ENCODE peak calls at places on chromosomes 5 and 9, in seven cellular contexts. One of them, this sample, is unnamed.

GRCh38 chr9:134048582-134048968 is 19.3 kb downstream of the BRD3 start:
- DNase-seq in fibroblast of lung: no peak
- DNase-seq in hepatocyte: no peak
- DNase-seq in left ventricle myocardium inferior: no peak
- DNase-seq in Caco-2: no peak
- DNase-seq in CD4-positive, CD25-positive, alpha-beta regulatory T cell: no peak
- DNase-seq in colonic mucosa: no peak
- DNase-seq in this sample: no peak

GRCh38 chr5:105903069-105903468 is 1767.7 kb downstream of the EFNA5 start:
- DNase-seq in Caco-2: no peak
- DNase-seq in CD4-positive, CD25-positive, alpha-beta regulatory T cell: no peak
- DNase-seq in hepatocyte: no peak
- DNase-seq in fibroblast of lung: peak; percentile 28
- DNase-seq in left ventricle myocardium inferior: no peak
- DNase-seq in colonic mucosa: no peak
- DNase-seq in this sample: no peak

GRCh38 chr9:13369426-13369825 is 89.9 kb upstream of the MPDZ start:
- DNase-seq in Caco-2: no peak
- DNase-seq in hepatocyte: no peak
- DNase-seq in colonic mucosa: no peak
- DNase-seq in fibroblast of lung: no peak
- DNase-seq in CD4-positive, CD25-positive, alpha-beta regulatory T cell: no peak
- DNase-seq in left ventricle myocardium inferior: no peak
- DNase-seq in this sample: no peak

GRCh38 chr9:133892193-133892920 is 99.8 kb downstream of the VAV2 start:
- DNase-seq in fibroblast of lung: no peak
- DNase-seq in left ventricle myocardium inferior: no peak
- DNase-seq in CD4-positive, CD25-positive, alpha-beta regulatory T cell: no peak
- DNase-seq in colonic mucosa: peak; percentile 52
- DNase-seq in hepatocyte: peak; percentile 77
- DNase-seq in Caco-2: peak; percentile 88
- DNase-seq in this sample: no peak

GRCh38 chr5:172141949-172142319 is 46.1 kb downstream of the STK10 start:
- DNase-seq in left ventricle myocardium inferior: no peak
- DNase-seq in fibroblast of lung: no peak
- DNase-seq in hepatocyte: no peak
- DNase-seq in Caco-2: no peak
- DNase-seq in colonic mucosa: no peak
- DNase-seq in CD4-positive, CD25-positive, alpha-beta regulatory T cell: no peak
- DNase-seq in this sample: no peak

GRCh38 chr5:14816374-14816998 is 55.1 kb downstream of the ANKH start:
- DNase-seq in fibroblast of lung: peak; percentile 31
- DNase-seq in hepatocyte: no peak
- DNase-seq in left ventricle myocardium inferior: no peak
- DNase-seq in CD4-positive, CD25-positive, alpha-beta regulatory T cell: no peak
- DNase-seq in Caco-2: no peak
- DNase-seq in colonic mucosa: no peak
- DNase-seq in this sample: no peak

GRCh38 chr9:73780916-73781315 is 629.3 kb downstream of the ANXA1 start:
- DNase-seq in CD4-positive, CD25-positive, alpha-beta regulatory T cell: no peak
- DNase-seq in Caco-2: no peak
- DNase-seq in fibroblast of lung: peak; percentile 96
- DNase-seq in hepatocyte: peak; percentile 10
- DNase-seq in left ventricle myocardium inferior: no peak
- DNase-seq in colonic mucosa: no peak
- DNase-seq in this sample: no peak

GRCh38 chr5:40736103-40736875 is 19.5 kb downstream of the TTC33 start:
- DNase-seq in left ventricle myocardium inferior: no peak
- DNase-seq in Caco-2: peak; percentile 42
- DNase-seq in fibroblast of lung: peak; percentile 53
- DNase-seq in CD4-positive, CD25-positive, alpha-beta regulatory T cell: peak; percentile 56
- DNase-seq in colonic mucosa: no peak
- DNase-seq in hepatocyte: peak; percentile 57
- DNase-seq in this sample: peak; percentile 80

GRCh38 chr9:130154816-130155215 is 17.4 kb upstream of the NCS1 start:
- DNase-seq in CD4-positive, CD25-positive, alpha-beta regulatory T cell: no peak
- DNase-seq in colonic mucosa: no peak
- DNase-seq in left ventricle myocardium inferior: no peak
- DNase-seq in fibroblast of lung: no peak
- DNase-seq in hepatocyte: no peak
- DNase-seq in Caco-2: no peak
- DNase-seq in this sample: no peak

GRCh38 chr5:40165789-40166728 is 513.7 kb upstream of the PTGER4 start:
- DNase-seq in CD4-positive, CD25-positive, alpha-beta regulatory T cell: no peak
- DNase-seq in left ventricle myocardium inferior: no peak
- DNase-seq in Caco-2: no peak
- DNase-seq in colonic mucosa: no peak
- DNase-seq in hepatocyte: no peak
- DNase-seq in fibroblast of lung: no peak
- DNase-seq in this sample: no peak

GRCh38 chr9:10248890-10249289 is 363.9 kb downstream of the PTPRD start:
- DNase-seq in fibroblast of lung: no peak
- DNase-seq in CD4-positive, CD25-positive, alpha-beta regulatory T cell: no peak
- DNase-seq in hepatocyte: no peak
- DNase-seq in left ventricle myocardium inferior: no peak
- DNase-seq in colonic mucosa: no peak
- DNase-seq in Caco-2: no peak
- DNase-seq in this sample: no peak

GRCh38 chr5:73376618-73377170 is 71.9 kb downstream of the FOXD1 start:
- DNase-seq in hepatocyte: no peak
- DNase-seq in CD4-positive, CD25-positive, alpha-beta regulatory T cell: no peak
- DNase-seq in fibroblast of lung: peak; percentile 87
- DNase-seq in left ventricle myocardium inferior: no peak
- DNase-seq in colonic mucosa: no peak
- DNase-seq in Caco-2: no peak
- DNase-seq in this sample: no peak

GRCh38 chr5:160702323-160702722 is 149.7 kb downstream of the ATP10B start:
- DNase-seq in Caco-2: no peak
- DNase-seq in colonic mucosa: no peak
- DNase-seq in hepatocyte: no peak
- DNase-seq in left ventricle myocardium inferior: no peak
- DNase-seq in CD4-positive, CD25-positive, alpha-beta regulatory T cell: no peak
- DNase-seq in fibroblast of lung: no peak
- DNase-seq in this sample: no peak

GRCh38 chr5:67047180-67047579 is 149.4 kb downstream of the CD180 start:
- DNase-seq in colonic mucosa: no peak
- DNase-seq in hepatocyte: no peak
- DNase-seq in Caco-2: no peak
- DNase-seq in CD4-positive, CD25-positive, alpha-beta regulatory T cell: no peak
- DNase-seq in left ventricle myocardium inferior: peak; percentile 76
- DNase-seq in fibroblast of lung: no peak
- DNase-seq in this sample: no peak

GRCh38 chr9:84002344-84002743 is 21.7 kb downstream of the RMI1 start:
- DNase-seq in left ventricle myocardium inferior: no peak
- DNase-seq in fibroblast of lung: peak; percentile 23
- DNase-seq in CD4-positive, CD25-positive, alpha-beta regulatory T cell: peak; percentile 10
- DNase-seq in hepatocyte: no peak
- DNase-seq in colonic mucosa: no peak
- DNase-seq in Caco-2: no peak
- DNase-seq in this sample: no peak

GRCh38 chr9:19788614-19789271 is at the start of gene SLC24A2:
- DNase-seq in hepatocyte: peak; percentile 25
- DNase-seq in Caco-2: no peak
- DNase-seq in left ventricle myocardium inferior: no peak
- DNase-seq in CD4-positive, CD25-positive, alpha-beta regulatory T cell: no peak
- DNase-seq in fibroblast of lung: no peak
- DNase-seq in colonic mucosa: no peak
- DNase-seq in this sample: no peak

GRCh38 chr5:84825616-84826015 is 440.9 kb upstream of the EDIL3 start:
- DNase-seq in fibroblast of lung: peak; percentile 82
- DNase-seq in hepatocyte: no peak
- DNase-seq in colonic mucosa: no peak
- DNase-seq in left ventricle myocardium inferior: no peak
- DNase-seq in CD4-positive, CD25-positive, alpha-beta regulatory T cell: no peak
- DNase-seq in Caco-2: no peak
- DNase-seq in this sample: no peak

GRCh38 chr5:112849912-112850311 is 11.2 kb upstream of the SRP19 start:
- DNase-seq in Caco-2: no peak
- DNase-seq in hepatocyte: no peak
- DNase-seq in left ventricle myocardium inferior: no peak
- DNase-seq in colonic mucosa: no peak
- DNase-seq in CD4-positive, CD25-positive, alpha-beta regulatory T cell: no peak
- DNase-seq in fibroblast of lung: no peak
- DNase-seq in this sample: no peak

GRCh38 chr5:172403191-172403794 is 51.0 kb downstream of the SH3PXD2B start:
- DNase-seq in hepatocyte: peak; percentile 84
- DNase-seq in CD4-positive, CD25-positive, alpha-beta regulatory T cell: no peak
- DNase-seq in colonic mucosa: peak; percentile 64
- DNase-seq in left ventricle myocardium inferior: peak; percentile 81
- DNase-seq in Caco-2: no peak
- DNase-seq in fibroblast of lung: peak; percentile 83
- DNase-seq in this sample: no peak

GRCh38 chr5:30808996-30809395 is 384.5 kb upstream of the CDH6 start:
- DNase-seq in Caco-2: no peak
- DNase-seq in left ventricle myocardium inferior: no peak
- DNase-seq in colonic mucosa: no peak
- DNase-seq in CD4-positive, CD25-positive, alpha-beta regulatory T cell: no peak
- DNase-seq in hepatocyte: peak; percentile 16
- DNase-seq in fibroblast of lung: peak; percentile 26
- DNase-seq in this sample: no peak

GRCh38 chr9:128215491-128216404 is 12.6 kb downstream of the DNM1 start:
- DNase-seq in colonic mucosa: no peak
- DNase-seq in Caco-2: no peak
- DNase-seq in hepatocyte: peak; percentile 62
- DNase-seq in left ventricle myocardium inferior: peak; percentile 51
- DNase-seq in fibroblast of lung: peak; percentile 82
- DNase-seq in CD4-positive, CD25-positive, alpha-beta regulatory T cell: no peak
- DNase-seq in this sample: no peak

GRCh38 chr5:16690243-16690839 is 73.5 kb upstream of the RETREG1 start:
- DNase-seq in left ventricle myocardium inferior: no peak
- DNase-seq in Caco-2: peak; percentile 76
- DNase-seq in hepatocyte: peak; percentile 67
- DNase-seq in CD4-positive, CD25-positive, alpha-beta regulatory T cell: no peak
- DNase-seq in fibroblast of lung: peak; percentile 29
- DNase-seq in colonic mucosa: peak; percentile 38
- DNase-seq in this sample: peak; percentile 20

GRCh38 chr5:16679863-16680262 is 63.1 kb upstream of the RETREG1 start:
- DNase-seq in Caco-2: peak; percentile 35
- DNase-seq in colonic mucosa: no peak
- DNase-seq in CD4-positive, CD25-positive, alpha-beta regulatory T cell: no peak
- DNase-seq in left ventricle myocardium inferior: no peak
- DNase-seq in fibroblast of lung: no peak
- DNase-seq in hepatocyte: no peak
- DNase-seq in this sample: no peak

GRCh38 chr5:16681761-16682335 is 65.1 kb upstream of the RETREG1 start:
- DNase-seq in hepatocyte: no peak
- DNase-seq in Caco-2: no peak
- DNase-seq in colonic mucosa: no peak
- DNase-seq in left ventricle myocardium inferior: no peak
- DNase-seq in CD4-positive, CD25-positive, alpha-beta regulatory T cell: no peak
- DNase-seq in fibroblast of lung: no peak
- DNase-seq in this sample: no peak

GRCh38 chr5:16687898-16688297 is 71.1 kb upstream of the RETREG1 start:
- DNase-seq in hepatocyte: no peak
- DNase-seq in fibroblast of lung: no peak
- DNase-seq in left ventricle myocardium inferior: no peak
- DNase-seq in colonic mucosa: no peak
- DNase-seq in Caco-2: no peak
- DNase-seq in CD4-positive, CD25-positive, alpha-beta regulatory T cell: no peak
- DNase-seq in this sample: no peak

GRCh38 chr5:16685069-16685468 is 68.3 kb upstream of the RETREG1 start:
- DNase-seq in left ventricle myocardium inferior: no peak
- DNase-seq in colonic mucosa: no peak
- DNase-seq in Caco-2: no peak
- DNase-seq in fibroblast of lung: no peak
- DNase-seq in CD4-positive, CD25-positive, alpha-beta regulatory T cell: no peak
- DNase-seq in hepatocyte: no peak
- DNase-seq in this sample: no peak
- H3K36me3 ChIP-seq in left ventricle myocardium inferior: peaks cover 51% of the 10 kb centered on the region
- H3K36me3 ChIP-seq in colonic mucosa: peaks cover 4% of the 10 kb centered on the region
- H3K36me3 ChIP-seq in Caco-2: peaks cover 3% of the 10 kb centered on the region
- H3K36me3 ChIP-seq in fibroblast of lung: peaks cover 19% of the 10 kb centered on the region
- H3K36me3 ChIP-seq in CD4-positive, CD25-positive, alpha-beta regulatory T cell: no peaks in the 10 kb centered on the region
- H3K36me3 ChIP-seq in hepatocyte: peaks cover 5% of the 10 kb centered on the region
- H3K36me3 ChIP-seq in this sample: peaks cover 17% of the 10 kb centered on the region

DNA sequence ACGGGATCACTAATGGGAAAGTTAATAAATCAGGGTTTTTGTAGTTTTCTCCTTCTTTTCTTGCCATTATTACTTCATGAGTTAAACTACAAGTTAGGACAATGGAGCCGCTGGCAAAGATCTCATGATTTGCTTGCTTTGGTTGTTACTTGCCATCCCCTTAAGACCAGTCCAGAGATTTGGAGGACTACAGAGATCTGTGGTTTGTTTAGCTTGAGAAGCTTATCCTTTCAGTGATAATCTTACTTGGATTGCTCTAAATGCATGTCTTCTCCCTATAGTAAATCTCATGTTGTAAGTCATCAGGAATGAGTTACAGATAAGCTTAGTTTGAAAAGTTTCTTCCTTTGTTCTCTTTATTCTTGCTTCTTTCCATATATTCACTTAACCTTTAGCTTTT is 70.9 kb downstream of the TLE4 start:
- DNase-seq in CD4-positive, CD25-positive, alpha-beta regulatory T cell: no peak
- DNase-seq in Caco-2: no peak
- DNase-seq in hepatocyte: no peak
- DNase-seq in fibroblast of lung: peak; percentile 40
- DNase-seq in colonic mucosa: no peak
- DNase-seq in left ventricle myocardium inferior: no peak
- DNase-seq in this sample: no peak
- H3K4me3 ChIP-seq in CD4-positive, CD25-positive, alpha-beta regulatory T cell: no peak overlapping the region
- H3K4me3 ChIP-seq in Caco-2: no peak overlapping the region
- H3K4me3 ChIP-seq in hepatocyte: no peak overlapping the region
- H3K4me3 ChIP-seq in fibroblast of lung: no peak overlapping the region
- H3K4me3 ChIP-seq in colonic mucosa: no peak overlapping the region
- H3K4me3 ChIP-seq in left ventricle myocardium inferior: no peak overlapping the region
- H3K4me3 ChIP-seq in this sample: no peak overlapping the region

GRCh38 chr5:146068136-146068717 is 37.1 kb downstream of the PLAC8L1 start:
- DNase-seq in Caco-2: no peak
- DNase-seq in CD4-positive, CD25-positive, alpha-beta regulatory T cell: no peak
- DNase-seq in hepatocyte: no peak
- DNase-seq in left ventricle myocardium inferior: peak; percentile 33
- DNase-seq in fibroblast of lung: no peak
- DNase-seq in colonic mucosa: no peak
- DNase-seq in this sample: no peak

GRCh38 chr5:146069780-146070099 is 35.6 kb downstream of the PLAC8L1 start:
- DNase-seq in CD4-positive, CD25-positive, alpha-beta regulatory T cell: no peak
- DNase-seq in Caco-2: no peak
- DNase-seq in hepatocyte: no peak
- DNase-seq in left ventricle myocardium inferior: no peak
- DNase-seq in fibroblast of lung: no peak
- DNase-seq in colonic mucosa: no peak
- DNase-seq in this sample: no peak

GRCh38 chr5:146071171-146071570 is 34.2 kb downstream of the PLAC8L1 start:
- DNase-seq in Caco-2: no peak
- DNase-seq in colonic mucosa: no peak
- DNase-seq in left ventricle myocardium inferior: no peak
- DNase-seq in CD4-positive, CD25-positive, alpha-beta regulatory T cell: no peak
- DNase-seq in fibroblast of lung: no peak
- DNase-seq in hepatocyte: no peak
- DNase-seq in this sample: no peak

GRCh38 chr5:146066968-146067367 is 38.4 kb downstream of the PLAC8L1 start:
- DNase-seq in Caco-2: no peak
- DNase-seq in hepatocyte: no peak
- DNase-seq in fibroblast of lung: no peak
- DNase-seq in left ventricle myocardium inferior: no peak
- DNase-seq in CD4-positive, CD25-positive, alpha-beta regulatory T cell: no peak
- DNase-seq in colonic mucosa: no peak
- DNase-seq in this sample: no peak

GRCh38 chr5:146068977-146069779 is 36.2 kb downstream of the PLAC8L1 start:
- DNase-seq in hepatocyte: no peak
- DNase-seq in fibroblast of lung: no peak
- DNase-seq in colonic mucosa: no peak
- DNase-seq in CD4-positive, CD25-positive, alpha-beta regulatory T cell: no peak
- DNase-seq in Caco-2: no peak
- DNase-seq in left ventricle myocardium inferior: no peak
- DNase-seq in this sample: no peak
- H3K36me3 ChIP-seq in hepatocyte: no peaks in the 10 kb centered on the region
- H3K36me3 ChIP-seq in fibroblast of lung: no peaks in the 10 kb centered on the region
- H3K36me3 ChIP-seq in colonic mucosa: no peaks in the 10 kb centered on the region
- H3K36me3 ChIP-seq in CD4-positive, CD25-positive, alpha-beta regulatory T cell: no peaks in the 10 kb centered on the region
- H3K36me3 ChIP-seq in Caco-2: peaks cover 2% of the 10 kb centered on the region
- H3K36me3 ChIP-seq in left ventricle myocardium inferior: no peaks in the 10 kb centered on the region
- H3K36me3 ChIP-seq in this sample: no peaks in the 10 kb centered on the region

GRCh38 chr9:78023003-78023741 is 8.4 kb downstream of the GNAQ start:
- DNase-seq in CD4-positive, CD25-positive, alpha-beta regulatory T cell: no peak
- DNase-seq in colonic mucosa: peak; percentile 51
- DNase-seq in fibroblast of lung: peak; percentile 83
- DNase-seq in left ventricle myocardium inferior: no peak
- DNase-seq in hepatocyte: peak; percentile 62
- DNase-seq in Caco-2: peak; percentile 21
- DNase-seq in this sample: no peak
- H3K4me3 ChIP-seq in CD4-positive, CD25-positive, alpha-beta regulatory T cell: no peak overlapping the region
- H3K4me3 ChIP-seq in colonic mucosa: no peak overlapping the region
- H3K4me3 ChIP-seq in fibroblast of lung: no peak overlapping the region
- H3K4me3 ChIP-seq in left ventricle myocardium inferior: peak overlapping the region; percentile 20
- H3K4me3 ChIP-seq in hepatocyte: no peak overlapping the region
- H3K4me3 ChIP-seq in Caco-2: no peak overlapping the region
- H3K4me3 ChIP-seq in this sample: no peak overlapping the region